ENCODE peak calls at places on chromosomes 16 and 17, in nine cellular contexts. S, Q, R, B, N, M, G, W and C are unnamed samples.

GRCh38 chr16:50255538-50255937 is 10.8 kb upstream of the ADCY7 start:
- DNase-seq in S (no peak), B (no peak), M (no peak), W (no peak), R (no peak), Q (no peak), G (no peak), N (no peak), C (no peak)

GRCh38 chr16:56910654-56911539 is 21.0 kb upstream of the HERPUD1 start:
- DNase-seq in S (peak), R (peak), N (peak), M (peak), W (no peak), G (peak), Q (no peak), B (no peak), C (no peak)

GRCh38 chr16:26078971-26079370 is 387.2 kb downstream of the HS3ST4 start:
- DNase-seq in W (no peak), Q (no peak), G (no peak), M (no peak), R (no peak), B (no peak), N (no peak), S (no peak), C (no peak)

GRCh38 chr16:9302102-9302501 is 210.7 kb downstream of the HAPSTR1 start:
- DNase-seq in N (no peak), W (no peak), R (no peak), S (no peak), B (no peak), Q (no peak), G (peak), M (no peak), C (no peak)

GRCh38 chr16:66902648-66903543 is 15.8 kb downstream of the CDH16 start:
- DNase-seq in W (no peak), N (no peak), R (no peak), M (peak), G (no peak), B (no peak), S (peak), Q (no peak), C (no peak)

GRCh38 chr16:84449156-84450140 is 55.0 kb downstream of the MEAK7 start:
- DNase-seq in M (peak), N (peak), B (no peak), R (no peak), Q (no peak), W (no peak), G (no peak), S (no peak), C (no peak)

GRCh38 chr16:1984347-1985225 is 593 bp downstream of the GFER start:
- DNase-seq in R (no peak), W (no peak), N (no peak), Q (peak), G (peak), S (no peak), B (no peak), M (no peak), C (no peak)

GRCh38 chr17:82668631-82669099 is 20.4 kb upstream of the WDR45B start:
- DNase-seq in W (no peak), R (peak), Q (peak), B (peak), M (peak), G (peak), N (peak), S (peak), C (peak)

GRCh38 chr16:89155851-89156739 is 15.5 kb upstream of the CDH15 start:
- DNase-seq in W (no peak), M (no peak), G (peak), S (no peak), Q (no peak), B (no peak), R (no peak), N (no peak), C (no peak)

GRCh38 chr16:50209548-50210265 is 56.6 kb downstream of the TENT4B start:
- DNase-seq in B (no peak), M (no peak), G (no peak), S (no peak), N (no peak), Q (peak), R (peak), W (no peak), C (no peak)

GRCh38 chr16:88561485-88562369 is 8.5 kb upstream of the ZC3H18 start:
- DNase-seq in S (no peak), B (peak), M (peak), N (no peak), R (peak), Q (peak), W (peak), G (peak), C (no peak)

GRCh38 chr17:40730974-40731373 is 24.2 kb downstream of the KRT25 start:
- DNase-seq in M (no peak), N (no peak), Q (no peak), G (no peak), S (no peak), W (no peak), R (no peak), B (no peak), C (no peak)

GRCh38 chr17:68101075-68101991 is 65.8 kb downstream of the KPNA2 start:
- DNase-seq in Q (peak), G (peak), R (peak), N (peak), W (peak), M (peak), B (peak), S (peak), C (peak)

GRCh38 chr17:66548158-66548557 is 245.7 kb downstream of the PRKCA start:
- DNase-seq in B (no peak), S (no peak), W (no peak), M (no peak), Q (no peak), G (peak), N (no peak), R (no peak), C (no peak)

GRCh38 chr17:3768341-3768740 is 32.6 kb downstream of the ITGAE start:
- DNase-seq in S (no peak), Q (no peak), M (no peak), W (no peak), N (no peak), B (no peak), R (no peak), G (no peak), C (no peak)

GRCh38 chr16:5430598-5430997 is 333.0 kb upstream of the EEF2KMT start:
- DNase-seq in R (no peak), G (no peak), W (no peak), Q (no peak), S (no peak), N (no peak), B (no peak), M (no peak), C (no peak)

GRCh38 chr17:33183487-33184026 is 109.5 kb downstream of the ASIC2 start:
- DNase-seq in N (no peak), G (no peak), W (no peak), B (no peak), Q (no peak), R (no peak), M (no peak), S (no peak), C (no peak)

GRCh38 chr17:58986005-58986404 is 120.7 kb downstream of the TRIM37 start:
- DNase-seq in B (no peak), R (no peak), N (no peak), W (no peak), S (no peak), G (no peak), M (no peak), Q (no peak), C (no peak)

GRCh38 chr17:19978206-19978802 is 676 bp upstream of the AKAP10 start:
- DNase-seq in Q (peak), R (peak), M (no peak), G (peak), W (no peak), B (no peak), N (no peak), S (no peak), C (peak)

GRCh38 chr17:6328279-6328678 is 106.6 kb downstream of the AIPL1 start:
- DNase-seq in W (no peak), G (no peak), R (no peak), Q (no peak), S (no peak), N (no peak), M (no peak), B (no peak), C (no peak)

GRCh38 chr17:55301521-55302406 is 37.0 kb downstream of the HLF start:
- DNase-seq in M (no peak), B (no peak), N (no peak), R (no peak), G (peak), Q (peak), W (no peak), S (no peak), C (no peak)

GRCh38 chr16:72947379-72948237 is 100.3 kb downstream of the ZFHX3 start:
- DNase-seq in W (no peak), B (peak), R (no peak), M (peak), N (no peak), S (no peak), G (peak), Q (peak), C (no peak)

GRCh38 chr16:56600398-56600999 is 7.9 kb upstream of the MT2A start:
- DNase-seq in R (peak), M (no peak), G (peak), N (no peak), W (no peak), Q (peak), B (no peak), S (no peak), C (no peak)

GRCh38 chr17:48628641-48629410 is 2.7 kb upstream of the HOXB9 start:
- DNase-seq in G (no peak), R (peak), B (no peak), N (no peak), M (peak), S (no peak), W (no peak), Q (no peak), C (no peak)

GRCh38 chr16:29156511-29156910 is 171.7 kb downstream of the LAT start:
- DNase-seq in S (no peak), B (no peak), Q (no peak), W (no peak), G (no peak), N (no peak), M (no peak), R (peak), C (no peak)

GRCh38 chr16:84553873-84554399 is 49.5 kb upstream of the MEAK7 start:
- DNase-seq in G (no peak), Q (no peak), B (no peak), S (peak), W (peak), N (no peak), M (peak), R (no peak), C (no peak)

GRCh38 chr17:77530591-77530990 is 389.8 kb downstream of the SEC14L1 start:
- DNase-seq in R (no peak), M (peak), B (no peak), Q (peak), G (no peak), S (no peak), W (no peak), N (peak), C (no peak)

GRCh38 chr16:28276301-28276700 is 16.0 kb upstream of the SBK1 start:
- DNase-seq in B (no peak), Q (no peak), R (no peak), N (no peak), M (no peak), W (no peak), G (no peak), S (no peak), C (no peak)

GRCh38 chr16:14523632-14524031 is 106.4 kb downstream of the PARN start:
- DNase-seq in S (no peak), Q (no peak), R (no peak), W (no peak), M (no peak), B (peak), N (no peak), G (no peak), C (no peak)

GRCh38 chr16:68800257-68800875 is 43.0 kb upstream of the TANGO6 start:
- DNase-seq in G (peak), B (peak), R (peak), Q (peak), W (no peak), N (no peak), M (no peak), S (peak), C (peak)

GRCh38 chr17:41659813-41660212 is 28.9 kb upstream of the EIF1 start:
- DNase-seq in M (no peak), W (no peak), R (no peak), S (no peak), N (no peak), G (no peak), B (no peak), Q (no peak), C (no peak)

GRCh38 chr17:5509482-5509881 is 23.1 kb downstream of the MIS12 start:
- DNase-seq in W (no peak), S (no peak), M (no peak), B (no peak), N (no peak), G (no peak), Q (no peak), R (no peak), C (no peak)

GRCh38 chr16:82504811-82505210 is 122.0 kb upstream of the CDH13 start:
- DNase-seq in G (no peak), S (no peak), Q (no peak), R (no peak), N (no peak), W (no peak), M (no peak), B (no peak), C (no peak)

GRCh38 chr17:79400989-79401703 is 209.7 kb downstream of the RBFOX3 start:
- DNase-seq in B (peak), R (peak), W (peak), S (peak), M (peak), N (peak), Q (peak), G (peak), C (peak)

GRCh38 chr16:50861926-50862325 is 120.0 kb downstream of the CYLD start:
- DNase-seq in S (no peak), Q (no peak), G (no peak), B (no peak), R (no peak), M (no peak), W (no peak), N (no peak), C (no peak)

GRCh38 chr16:8798174-8798527 is 512 bp downstream of the PMM2 start:
- DNase-seq in G (peak), S (no peak), N (no peak), R (no peak), M (no peak), Q (no peak), B (no peak), W (no peak), C (no peak)

GRCh38 chr16:68069511-68070248 is 15.5 kb upstream of the NFATC3 start:
- DNase-seq in N (peak), S (peak), B (no peak), R (no peak), Q (no peak), M (no peak), G (peak), W (peak), C (no peak)

GRCh38 chr17:50203086-50203485 is 1.7 kb upstream of the COL1A1 start:
- DNase-seq in Q (no peak), W (no peak), G (no peak), B (no peak), S (no peak), M (peak), N (no peak), R (no peak), C (no peak)

GRCh38 chr17:50199211-50199633 is 2.2 kb downstream of the COL1A1 start:
- DNase-seq in W (no peak), N (no peak), R (no peak), S (no peak), M (peak), B (no peak), Q (no peak), G (no peak), C (no peak)

GRCh38 chr17:50199651-50200446 is 1.6 kb downstream of the COL1A1 start:
- DNase-seq in G (peak), S (peak), N (peak), B (peak), M (peak), R (peak), W (peak), Q (peak), C (no peak)

GRCh38 chr17:50201226-50201854 is at the start of gene COL1A1:
- DNase-seq in G (peak), M (peak), S (peak), R (no peak), N (peak), B (no peak), Q (peak), W (no peak), C (no peak)

DNA sequence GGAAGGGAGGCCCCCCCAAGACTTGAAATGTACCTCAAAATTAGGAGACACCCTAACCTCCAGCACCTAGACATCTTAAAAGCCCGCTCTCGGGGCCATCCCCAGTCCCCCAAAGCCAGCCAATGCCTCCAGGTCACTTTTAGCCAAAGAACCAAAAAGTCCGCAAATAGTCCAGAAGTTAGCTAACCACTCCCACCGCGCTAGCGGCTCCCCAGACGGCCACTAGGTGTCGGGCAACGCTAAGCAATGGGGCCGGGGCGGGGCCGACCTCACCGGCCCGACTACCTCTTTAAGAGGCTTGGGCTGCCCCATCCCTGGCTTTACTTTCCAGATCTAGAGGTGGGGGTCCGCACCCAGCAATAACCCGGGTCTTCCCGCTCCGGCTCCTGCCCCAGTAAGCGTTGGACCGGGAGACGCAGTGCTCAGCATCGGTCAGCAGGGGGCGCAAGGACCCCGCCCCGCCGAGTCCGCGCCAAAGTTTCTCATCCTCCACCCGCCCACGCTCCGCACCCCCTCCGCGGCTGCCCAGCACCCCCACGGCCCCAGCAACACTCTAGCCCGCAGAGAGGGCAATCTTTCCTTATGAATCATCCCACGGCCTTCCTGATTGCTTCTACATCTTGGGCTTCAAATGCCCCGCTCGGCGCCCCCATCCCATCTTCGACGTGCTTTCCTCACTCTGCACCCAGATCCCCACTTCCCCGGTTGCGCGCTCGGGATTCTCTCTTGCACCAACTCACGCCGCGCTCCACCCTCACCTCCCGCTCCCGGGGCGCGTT is 795 bp downstream of the COL1A1 start:
- DNase-seq in Q (peak), B (peak), R (peak), M (peak), N (peak), G (peak), S (peak), W (peak), C (peak)
- H3K27ac ChIP-seq in Q (peak), B (no peak), R (no peak), M (peak), N (peak), G (peak), S (peak), W (peak), C (no peak)

DNA sequence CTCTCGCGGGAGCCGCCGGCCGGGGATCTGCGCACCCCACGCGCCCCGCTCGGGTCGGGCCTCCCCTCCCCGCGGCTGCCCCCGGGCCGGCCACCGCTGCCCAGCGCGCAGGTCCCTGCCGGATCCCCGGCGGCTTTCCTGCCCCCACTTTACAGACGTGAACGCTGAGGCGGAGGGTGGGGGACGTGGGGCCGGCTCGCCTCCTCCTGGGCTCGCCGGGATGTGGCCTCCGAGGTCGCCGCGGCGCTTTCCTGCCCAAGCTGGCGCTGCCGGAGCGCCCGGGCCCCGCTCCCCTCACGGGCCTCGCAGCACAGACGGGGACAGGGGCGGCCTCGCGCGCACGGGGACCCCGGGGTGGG is 26.7 kb downstream of the RTN4RL1 start:
- DNase-seq in N (no peak), W (no peak), B (no peak), Q (no peak), R (no peak), S (no peak), G (peak), M (peak), C (no peak)
- H3K27ac ChIP-seq in N (peak), W (no peak), B (no peak), Q (peak), R (no peak), S (no peak), G (peak), M (no peak), C (no peak)

DNA sequence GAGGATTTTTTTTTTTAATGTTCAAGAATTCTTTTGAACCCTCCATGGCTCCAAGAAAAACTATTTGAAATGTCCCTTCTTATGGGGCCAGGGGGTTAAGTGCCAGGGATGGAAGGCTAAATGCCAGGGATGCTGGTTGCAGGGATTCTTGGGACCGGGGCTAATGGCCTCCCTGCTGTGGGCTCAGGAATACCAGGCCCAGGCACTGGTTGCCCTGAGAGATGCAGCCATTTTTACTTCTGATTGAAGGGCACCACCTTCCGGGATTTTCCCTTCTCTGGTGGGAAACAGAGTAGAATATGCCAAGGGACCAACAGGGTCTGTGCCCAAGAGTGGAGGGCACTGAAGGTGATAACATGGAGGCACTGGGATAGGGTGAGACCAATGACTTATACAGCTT is 10.9 kb upstream of the KAT7 start:
- DNase-seq in Q (no peak), W (no peak), M (no peak), R (no peak), S (no peak), B (no peak), G (no peak), N (no peak), C (no peak)
- H3K27ac ChIP-seq in Q (no peak), W (no peak), M (peak), R (no peak), S (no peak), B (no peak), G (no peak), N (no peak), C (no peak)

GRCh38 chr17:956905-957304 is 22.7 kb downstream of the NXN start:
- DNase-seq in S (no peak), G (no peak), B (no peak), M (no peak), Q (peak), W (no peak), R (no peak), N (no peak), C (no peak)

GRCh38 chr17:958712-959451 is 20.7 kb downstream of the NXN start:
- DNase-seq in Q (no peak), M (peak), S (no peak), B (no peak), N (no peak), R (no peak), W (no peak), G (no peak), C (no peak)

GRCh38 chr17:954431-955164 is 25.0 kb downstream of the NXN start:
- DNase-seq in M (peak), B (no peak), Q (peak), N (no peak), W (no peak), G (no peak), R (no peak), S (no peak), C (no peak)

GRCh38 chr17:953767-954166 is 25.8 kb downstream of the NXN start:
- DNase-seq in S (no peak), B (no peak), M (peak), G (no peak), W (no peak), Q (no peak), R (no peak), N (no peak), C (no peak)

GRCh38 chr17:957856-958421 is 21.6 kb downstream of the NXN start:
- DNase-seq in B (no peak), N (no peak), Q (no peak), S (no peak), M (peak), W (no peak), R (no peak), G (no peak), C (no peak)
- H3K27ac ChIP-seq in B (no peak), N (no peak), Q (no peak), S (no peak), M (no peak), W (no peak), R (no peak), G (no peak), C (no peak)